ENCODE peak calls at places on chromosomes 7 and 10, in four cellular contexts. Q is GM12891, Z is sciatic nerve, L is Peyer's patch. C is an unnamed sample.

GRCh38 chr10:17074548-17074860 is 55.1 kb downstream of the CUBN start:
- DNase-seq in Q (no peak), Z (no peak), L (no peak), C (no peak)

GRCh38 chr10:108877130-108877529 is 1046.2 kb downstream of the XPNPEP1 start:
- DNase-seq in Q (no peak), Z (no peak), L (no peak), C (no peak)

GRCh38 chr7:25624001-25624400 is 395.7 kb upstream of the NPVF start:
- DNase-seq in Q (no peak), Z (no peak), L (no peak), C (no peak)

GRCh38 chr10:101155896-101156295 is 24.8 kb downstream of the TLX1 start:
- DNase-seq in Q (no peak), Z (no peak), L (no peak), C (no peak)

GRCh38 chr10:118732253-118733194 is 22.2 kb downstream of the CACUL1 start:
- DNase-seq in Q (no peak), Z (no peak), L (no peak), C (no peak)

GRCh38 chr10:11443468-11444147 is 167.8 kb downstream of the USP6NL start:
- DNase-seq in Q (no peak), Z (no peak), L (no peak), C (no peak)

GRCh38 chr10:6478722-6479121 is 101.4 kb downstream of the PRKCQ start:
- DNase-seq in Q (no peak), Z (no peak), L (no peak), C (no peak)

GRCh38 chr7:35498416-35498815 is 196.5 kb downstream of the HERPUD2 start:
- DNase-seq in Q (no peak), Z (no peak), L (no peak), C (no peak)

GRCh38 chr7:158976849-158977593 is 120.7 kb downstream of the DYNC2I1 start:
- DNase-seq in Q (peak), Z (peak), L (peak), C (peak)

GRCh38 chr10:47025540-47026300 is 114.5 kb downstream of the PTPN20 start:
- DNase-seq in Q (no peak), Z (peak), L (no peak), C (peak)

GRCh38 chr10:3190817-3191216 is 18.2 kb upstream of the PITRM1 start:
- DNase-seq in Q (no peak), Z (no peak), L (no peak), C (no peak)

GRCh38 chr7:149216402-149216801 is 21.1 kb downstream of the ZNF282 start:
- DNase-seq in Q (no peak), Z (no peak), L (no peak), C (no peak)

GRCh38 chr10:117477961-117478670 is 64.4 kb upstream of the EMX2 start:
- DNase-seq in Q (no peak), Z (no peak), L (no peak), C (no peak)

GRCh38 chr7:15832996-15833395 is 146.5 kb upstream of the MEOX2 start:
- DNase-seq in Q (no peak), Z (peak), L (peak), C (no peak)

GRCh38 chr7:133688483-133689239 is 435.8 kb downstream of the EXOC4 start:
- DNase-seq in Q (no peak), Z (no peak), L (no peak), C (no peak)

GRCh38 chr7:80760292-80760691 is 121.8 kb downstream of the CD36 start:
- DNase-seq in Q (no peak), Z (no peak), L (no peak), C (no peak)

GRCh38 chr10:78438094-78438906 is 404.6 kb downstream of the RPS24 start:
- DNase-seq in Q (no peak), Z (no peak), L (no peak), C (no peak)

GRCh38 chr7:1611708-1612241 is 41.9 kb upstream of the PSMG3 start:
- DNase-seq in Q (no peak), Z (no peak), L (no peak), C (peak)

GRCh38 chr10:110011679-110012078 is 3.9 kb downstream of the ADD3 start:
- DNase-seq in Q (no peak), Z (no peak), L (no peak), C (no peak)

GRCh38 chr10:79391231-79392019 is 44.2 kb downstream of the PPIF start:
- DNase-seq in Q (no peak), Z (peak), L (peak), C (peak)

GRCh38 chr10:79310217-79310865 is 36.9 kb upstream of the PPIF start:
- DNase-seq in Q (no peak), Z (no peak), L (no peak), C (peak)

GRCh38 chr7:55477781-55478374 is 94.4 kb downstream of the VOPP1 start:
- DNase-seq in Q (no peak), Z (no peak), L (peak), C (no peak)

GRCh38 chr10:46106410-46107255 is 60.6 kb upstream of the MSMB start:
- DNase-seq in Q (no peak), Z (peak), L (peak), C (peak)

GRCh38 chr7:41875513-41875912 is 172.6 kb upstream of the INHBA start:
- DNase-seq in Q (no peak), Z (no peak), L (no peak), C (no peak)

GRCh38 chr7:44175730-44176129 is 13.5 kb downstream of the GCK start:
- DNase-seq in Q (no peak), Z (no peak), L (no peak), C (no peak)

GRCh38 chr7:113179313-113179712 is 61.0 kb upstream of the SMIM30 start:
- DNase-seq in Q (no peak), Z (no peak), L (peak), C (no peak)

GRCh38 chr10:46018453-46019169 is 11.8 kb downstream of the NCOA4 start:
- DNase-seq in Q (no peak), Z (no peak), L (no peak), C (no peak)

C was measured in posterior cingulate gyrus.